ENCODE peak calls at places on chromosome 13, in six cellular contexts. K, F, M, J, I and Q are unnamed samples.

GRCh38 chr13:103140001-103140671 is 73.9 kb upstream of the SLC10A2 start:
- DNase-seq in I (no peak), M (no peak), K (no peak), F (peak), J (peak), Q (no peak)

GRCh38 chr13:80251403-80251802 is 89.5 kb downstream of the SPRY2 start:
- DNase-seq in J (peak), M (no peak), K (no peak), I (no peak), F (no peak), Q (no peak)

GRCh38 chr13:110304256-110304655 is 2.7 kb downstream of the COL4A1 start:
- DNase-seq in J (peak), F (no peak), K (no peak), I (no peak), M (no peak), Q (no peak)

GRCh38 chr13:100399455-100399854 is 189.1 kb downstream of the GGACT start:
- DNase-seq in K (no peak), I (no peak), M (no peak), F (no peak), J (no peak), Q (no peak)

GRCh38 chr13:72696590-72696989 is 30.8 kb downstream of the MZT1 start:
- DNase-seq in F (no peak), M (no peak), K (no peak), I (no peak), J (no peak), Q (no peak)

GRCh38 chr13:97328222-97328790 is 105.7 kb upstream of the RAP2A start:
- DNase-seq in K (no peak), J (peak), M (no peak), F (no peak), I (no peak), Q (no peak)

GRCh38 chr13:98542568-98543379 is 34.1 kb downstream of the STK24 start:
- DNase-seq in J (no peak), M (no peak), I (no peak), K (no peak), F (no peak), Q (no peak)

GRCh38 chr13:41054919-41055619 is 6.2 kb upstream of the WBP4 start:
- DNase-seq in F (no peak), K (no peak), M (no peak), J (no peak), I (no peak), Q (no peak)

GRCh38 chr13:110262494-110262893 is 44.5 kb downstream of the COL4A1 start:
- DNase-seq in I (no peak), J (no peak), F (no peak), M (no peak), K (no peak), Q (no peak)

GRCh38 chr13:22800726-22801401 is 379.9 kb upstream of the SGCG start:
- DNase-seq in K (peak), M (no peak), I (no peak), F (no peak), J (peak), Q (peak)

GRCh38 chr13:37306778-37307544 is 201.5 kb upstream of the CSNK1A1L start:
- DNase-seq in K (no peak), F (no peak), J (peak), I (no peak), M (no peak), Q (no peak)

GRCh38 chr13:31172535-31172934 is 10.8 kb upstream of the HSPH1 start:
- DNase-seq in F (peak), J (peak), K (no peak), I (peak), M (no peak), Q (no peak)

GRCh38 chr13:101654916-101655315 is 202.4 kb downstream of the ITGBL1 start:
- DNase-seq in K (no peak), J (no peak), F (no peak), I (peak), M (no peak), Q (no peak)

GRCh38 chr13:91017031-91017668 is 330.3 kb upstream of the MIR17HG start:
- DNase-seq in J (peak), I (peak), M (no peak), F (peak), K (no peak), Q (peak)

GRCh38 chr13:50320297-50320862 is 305.1 kb downstream of the KCNRG start:
- DNase-seq in J (peak), F (no peak), M (no peak), I (peak), K (no peak), Q (no peak)

GRCh38 chr13:85725433-85725832 is 73.8 kb downstream of the SLITRK6 start:
- DNase-seq in J (no peak), I (no peak), F (no peak), K (no peak), M (no peak), Q (no peak)

GRCh38 chr13:97003071-97003470 is 8.8 kb upstream of the OXGR1 start:
- DNase-seq in M (no peak), F (no peak), J (peak), K (no peak), I (no peak), Q (no peak)

GRCh38 chr13:99347335-99347878 is 40.2 kb upstream of the GPR183 start:
- DNase-seq in F (no peak), J (no peak), I (no peak), M (no peak), K (no peak), Q (no peak)

GRCh38 chr13:20997301-20998061 is 63.9 kb downstream of the LATS2 start:
- DNase-seq in F (no peak), M (no peak), I (no peak), K (no peak), J (peak), Q (no peak)

GRCh38 chr13:114110091-114110829 is 22.2 kb downstream of the RASA3 start:
- DNase-seq in I (no peak), K (peak), F (no peak), M (no peak), J (no peak), Q (peak)

GRCh38 chr13:110819203-110820014 is 95.5 kb downstream of the ANKRD10 start:
- DNase-seq in J (peak), K (peak), M (peak), I (peak), F (peak), Q (peak)

GRCh38 chr13:84243340-84243739 is 361.1 kb upstream of the SLITRK1 start:
- DNase-seq in I (no peak), F (no peak), J (no peak), M (no peak), K (no peak), Q (no peak)

GRCh38 chr13:31182987-31183386 is 16.8 kb upstream of the B3GLCT start:
- DNase-seq in K (no peak), J (no peak), M (no peak), I (no peak), F (no peak), Q (no peak)

GRCh38 chr13:102726430-102726829 is 31.6 kb upstream of the METTL21C start:
- DNase-seq in I (no peak), J (no peak), K (no peak), F (no peak), M (no peak), Q (no peak)